ENCODE peak calls at places on chromosomes 16 and 17, in six cellular contexts. G is transverse colon; A is GM23248; O is CD8-positive, alpha-beta memory T cell; X is ovary; L is CD8-positive, alpha-beta T cell. M is an unnamed sample.

GRCh38 chr17:68509151-68510057 is 2.8 kb upstream of the PRKAR1A start:
- DNase-seq in G (peak; percentile 58), A (no peak), O (no peak), X (no peak), L (no peak), M (peak; percentile 87)

GRCh38 chr16:80063028-80063767 is 462.7 kb upstream of the MAF start:
- DNase-seq in G (peak; percentile 9), A (peak; percentile 23), O (no peak), X (no peak), L (no peak), M (no peak)

GRCh38 chr17:33055171-33055611 is 63.5 kb downstream of the SPACA3 start:
- DNase-seq in G (no peak), A (no peak), O (no peak), X (no peak), L (no peak), M (no peak)

GRCh38 chr16:80751167-80751566 is 53.2 kb downstream of the CDYL2 start:
- DNase-seq in G (no peak), A (peak; percentile 72), O (no peak), X (no peak), L (no peak), M (no peak)

GRCh38 chr17:31068291-31068690 is 26.5 kb upstream of the NF1 start:
- DNase-seq in G (peak; percentile 65), A (peak; percentile 40), O (peak; percentile 3), X (no peak), L (peak; percentile 52), M (peak; percentile 71)

GRCh38 chr16:20504418-20504817 is 53.1 kb downstream of the ACSM2A start:
- DNase-seq in G (no peak), A (no peak), O (no peak), X (no peak), L (no peak), M (no peak)

GRCh38 chr17:72487731-72488325 is 367.0 kb downstream of the SOX9 start:
- DNase-seq in G (no peak), A (no peak), O (no peak), X (no peak), L (no peak), M (no peak)

GRCh38 chr16:22183901-22184614 is 21.8 kb downstream of the SDR42E2 start:
- DNase-seq in G (no peak), A (no peak), O (no peak), X (no peak), L (no peak), M (peak; percentile 55)

GRCh38 chr17:79504181-79504605 is 106.7 kb downstream of the RBFOX3 start:
- DNase-seq in G (no peak), A (no peak), O (no peak), X (no peak), L (no peak), M (no peak)

GRCh38 chr17:1762233-1762905 is 509 bp downstream of the SERPINF1 start:
- DNase-seq in G (no peak), A (peak; percentile 54), O (no peak), X (peak; percentile 72), L (no peak), M (no peak)

GRCh38 chr17:66364508-66365203 is 62.2 kb downstream of the PRKCA start:
- DNase-seq in G (no peak), A (no peak), O (no peak), X (no peak), L (no peak), M (no peak)

DNA sequence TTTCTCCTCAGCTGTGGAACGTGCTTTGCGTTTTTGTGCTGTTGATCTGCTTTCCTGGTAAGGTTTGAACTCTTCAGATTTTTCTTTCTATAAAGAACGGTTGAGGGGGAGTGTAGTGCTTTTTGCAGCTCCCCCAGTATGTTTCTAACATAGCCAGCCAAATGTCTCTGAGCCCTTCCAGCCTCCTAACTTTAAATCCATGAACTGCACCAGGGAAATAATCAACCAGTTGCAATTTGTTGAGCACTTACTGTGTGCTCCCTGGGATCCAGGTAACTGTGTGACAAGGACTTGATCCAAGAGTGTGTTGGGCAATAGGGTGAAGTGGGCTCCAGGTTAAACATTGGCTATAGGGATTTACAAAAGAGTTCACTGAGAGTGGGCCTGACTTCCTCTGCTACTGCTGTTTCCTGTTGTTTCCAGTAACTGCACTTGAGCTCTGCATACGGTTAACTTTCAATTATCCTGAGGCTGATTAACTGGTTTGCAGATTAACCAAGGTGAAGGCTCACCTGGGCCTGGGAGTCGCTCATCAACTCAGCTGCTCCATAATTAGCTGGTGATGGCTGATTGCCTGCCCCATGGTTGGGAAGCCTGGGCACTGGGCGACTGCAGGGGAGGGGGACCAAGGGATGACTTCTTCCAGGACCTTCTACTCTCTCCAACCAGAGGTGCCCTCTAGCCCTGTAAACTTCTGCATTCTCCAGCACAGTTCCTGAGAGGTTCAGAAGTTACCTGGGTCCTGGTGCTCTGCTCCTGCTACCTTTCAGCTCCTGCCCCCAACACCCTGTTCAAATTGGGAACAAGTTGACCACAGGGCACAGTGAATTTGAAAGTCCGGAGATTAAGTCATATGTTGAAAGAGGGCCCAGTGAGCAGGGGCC is 19.5 kb downstream of the HLF start:
- DNase-seq in G (no peak), A (no peak), O (no peak), X (no peak), L (no peak), M (peak; percentile 13)
- H3K4me1 ChIP-seq in G (peaks cover 27% of the 10 kb centered on the region), A (no peaks in the 10 kb centered on the region), O (no peaks in the 10 kb centered on the region), X (peaks cover 44% of the 10 kb centered on the region), L (peaks cover 6% of the 10 kb centered on the region), M (peaks cover 4% of the 10 kb centered on the region)

DNA sequence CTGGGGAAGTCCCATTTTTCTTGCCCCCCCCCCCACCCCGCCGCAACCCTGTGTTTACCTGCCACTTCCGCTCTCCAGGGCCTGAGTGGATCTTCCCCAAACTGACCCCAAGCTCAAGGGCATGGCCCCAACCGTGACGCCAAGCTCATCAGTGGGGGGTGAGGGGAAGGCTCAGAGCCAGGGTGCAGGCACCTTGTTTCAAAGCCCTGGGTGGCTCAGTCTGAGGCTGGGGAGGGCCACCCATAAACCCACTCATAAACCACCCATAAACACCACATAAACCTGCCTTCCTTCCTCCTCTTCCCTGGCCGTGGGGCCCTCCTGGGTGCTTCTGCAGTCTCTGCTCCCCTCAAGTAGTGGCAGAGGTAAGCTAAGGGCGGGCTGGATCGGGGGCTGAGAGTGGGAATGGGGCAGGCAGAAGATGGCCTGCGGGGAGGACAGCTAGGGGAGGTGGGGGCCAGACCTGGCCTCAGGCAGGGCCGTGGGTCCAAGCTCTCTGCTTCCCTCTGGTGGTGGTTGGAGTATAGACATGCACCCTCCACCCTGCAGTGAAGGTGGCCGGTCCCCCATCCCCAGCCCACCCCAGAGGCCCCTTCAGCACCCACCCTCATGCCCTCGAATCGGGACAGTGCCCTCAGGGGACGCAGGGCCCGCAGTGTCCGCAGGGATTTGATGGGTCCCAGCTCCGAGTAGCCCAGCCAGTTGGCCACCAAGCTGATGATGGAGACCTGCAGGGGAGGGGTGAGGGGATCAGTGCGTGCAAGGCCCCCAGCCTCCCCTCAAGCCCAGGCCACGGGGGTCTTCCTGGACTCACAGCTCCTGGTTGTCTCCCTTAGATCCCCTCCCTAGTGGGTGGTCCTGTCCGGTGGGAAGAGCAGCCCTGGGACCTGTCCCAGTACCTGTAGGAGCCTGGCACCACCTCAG is 14.6 kb upstream of the CD79B start:
- DNase-seq in G (peak; percentile 54), A (peak; percentile 52), O (peak; percentile 64), X (no peak), L (peak; percentile 76), M (peak; percentile 85)
- H3K4me1 ChIP-seq in G (no peaks in the 10 kb centered on the region), A (no peaks in the 10 kb centered on the region), O (peaks cover 23% of the 10 kb centered on the region), X (peaks cover 7% of the 10 kb centered on the region), L (peaks cover 20% of the 10 kb centered on the region), M (peaks cover 56% of the 10 kb centered on the region)

DNA sequence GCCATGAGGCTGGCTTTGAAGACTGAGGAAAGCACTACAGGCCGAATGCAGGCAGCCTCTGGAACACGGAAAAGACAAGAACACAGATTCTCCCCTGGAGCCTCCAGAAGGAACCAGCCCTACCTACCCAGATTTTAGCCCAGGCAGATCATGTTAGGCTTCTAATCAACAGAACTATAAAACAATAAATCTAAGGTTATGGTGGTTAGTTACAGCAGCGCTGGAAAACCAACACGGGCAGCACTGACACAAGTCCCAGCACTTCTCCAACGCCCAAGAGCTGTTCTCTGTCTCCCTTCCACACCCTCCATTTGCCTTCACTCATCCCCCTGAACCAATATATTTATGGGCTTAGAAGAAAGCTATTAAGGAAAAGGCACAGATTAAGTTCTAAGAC is 7.5 kb downstream of the ANKRD11 start:
- DNase-seq in G (peak; percentile 65), A (no peak), O (no peak), X (no peak), L (no peak), M (no peak)
- H3K4me1 ChIP-seq in G (peaks cover 66% of the 10 kb centered on the region), A (peaks cover 54% of the 10 kb centered on the region), O (peaks cover 92% of the 10 kb centered on the region), X (peaks cover 33% of the 10 kb centered on the region), L (peaks cover 85% of the 10 kb centered on the region), M (peaks cover 98% of the 10 kb centered on the region)

GRCh38 chr17:7019406-7019805 is 3.4 kb upstream of the BCL6B start:
- DNase-seq in G (no peak), A (no peak), O (no peak), X (peak; percentile 68), L (no peak), M (no peak)
- H3K4me1 ChIP-seq in G (peaks cover 43% of the 10 kb centered on the region), A (peaks cover 33% of the 10 kb centered on the region), O (peaks cover 52% of the 10 kb centered on the region), X (peaks cover 11% of the 10 kb centered on the region), L (peaks cover 61% of the 10 kb centered on the region), M (peaks cover 21% of the 10 kb centered on the region)

M was measured in OCI-LY7.